ENCODE peak calls at places on chromosomes 6 and 20, in seven cellular contexts. One of them, this sample, is unnamed. For H3K27me3 and H3K9me3, the result is how much of the 10 kb centered on the place peaks cover.

GRCh38 chr20:44324343-44324742 is 12.5 kb upstream of the R3HDML start:
- DNase-seq in endodermal cell: peak
- DNase-seq in Panc1: no peak
- DNase-seq in mammary epithelial cell: peak
- DNase-seq in breast epithelium: no peak
- DNase-seq in ovary: no peak
- DNase-seq in HCT116: no peak
- DNase-seq in this sample: no peak

GRCh38 chr6:49649982-49650381 is 13.3 kb upstream of the RHAG start:
- DNase-seq in endodermal cell: no peak
- DNase-seq in mammary epithelial cell: no peak
- DNase-seq in HCT116: no peak
- DNase-seq in breast epithelium: no peak
- DNase-seq in ovary: no peak
- DNase-seq in Panc1: no peak
- DNase-seq in this sample: no peak

GRCh38 chr6:27031302-27031701 is 216.2 kb upstream of the PRSS16 start:
- DNase-seq in HCT116: no peak
- DNase-seq in mammary epithelial cell: peak
- DNase-seq in breast epithelium: no peak
- DNase-seq in ovary: no peak
- DNase-seq in endodermal cell: no peak
- DNase-seq in Panc1: no peak
- DNase-seq in this sample: no peak

GRCh38 chr6:125950293-125950692 is 6.3 kb upstream of the HINT3 start:
- DNase-seq in HCT116: no peak
- DNase-seq in breast epithelium: no peak
- DNase-seq in mammary epithelial cell: peak
- DNase-seq in endodermal cell: peak
- DNase-seq in Panc1: no peak
- DNase-seq in ovary: no peak
- DNase-seq in this sample: no peak

GRCh38 chr6:11534561-11534960 is 3.0 kb upstream of the TMEM170B start:
- DNase-seq in ovary: no peak
- DNase-seq in HCT116: no peak
- DNase-seq in breast epithelium: no peak
- DNase-seq in Panc1: no peak
- DNase-seq in endodermal cell: no peak
- DNase-seq in mammary epithelial cell: no peak
- DNase-seq in this sample: no peak

GRCh38 chr6:35687658-35688604 is 784 bp downstream of the FKBP5 start:
- DNase-seq in breast epithelium: peak
- DNase-seq in Panc1: no peak
- DNase-seq in ovary: peak
- DNase-seq in HCT116: peak
- DNase-seq in mammary epithelial cell: peak
- DNase-seq in endodermal cell: peak
- DNase-seq in this sample: peak

GRCh38 chr20:12660918-12661317 is 347.9 kb upstream of the SPTLC3 start:
- DNase-seq in Panc1: no peak
- DNase-seq in mammary epithelial cell: peak
- DNase-seq in HCT116: no peak
- DNase-seq in breast epithelium: no peak
- DNase-seq in endodermal cell: peak
- DNase-seq in ovary: no peak
- DNase-seq in this sample: no peak

GRCh38 chr6:42831237-42831636 is 48.2 kb upstream of the RPL7L1 start:
- DNase-seq in mammary epithelial cell: no peak
- DNase-seq in HCT116: no peak
- DNase-seq in Panc1: no peak
- DNase-seq in ovary: no peak
- DNase-seq in breast epithelium: no peak
- DNase-seq in endodermal cell: no peak
- DNase-seq in this sample: no peak

GRCh38 chr6:12010635-12011275 is 1.4 kb upstream of the HIVEP1 start:
- DNase-seq in breast epithelium: peak
- DNase-seq in endodermal cell: peak
- DNase-seq in ovary: peak
- DNase-seq in mammary epithelial cell: no peak
- DNase-seq in HCT116: no peak
- DNase-seq in Panc1: peak
- DNase-seq in this sample: peak

GRCh38 chr6:151389640-151390275 is 1.6 kb downstream of the ZBTB2 start:
- DNase-seq in mammary epithelial cell: peak
- DNase-seq in breast epithelium: peak
- DNase-seq in endodermal cell: no peak
- DNase-seq in HCT116: no peak
- DNase-seq in Panc1: no peak
- DNase-seq in ovary: peak
- DNase-seq in this sample: no peak

GRCh38 chr6:36033935-36034334 is 6.3 kb downstream of the MAPK14 start:
- DNase-seq in HCT116: no peak
- DNase-seq in ovary: no peak
- DNase-seq in mammary epithelial cell: peak
- DNase-seq in endodermal cell: no peak
- DNase-seq in breast epithelium: no peak
- DNase-seq in Panc1: no peak
- DNase-seq in this sample: no peak

GRCh38 chr6:36857325-36857724 is 17.3 kb downstream of the PPIL1 start:
- DNase-seq in HCT116: no peak
- DNase-seq in breast epithelium: no peak
- DNase-seq in mammary epithelial cell: no peak
- DNase-seq in ovary: no peak
- DNase-seq in Panc1: no peak
- DNase-seq in endodermal cell: peak
- DNase-seq in this sample: no peak

GRCh38 chr6:84330325-84330724 is 102.9 kb upstream of the CEP162 start:
- DNase-seq in ovary: no peak
- DNase-seq in endodermal cell: no peak
- DNase-seq in mammary epithelial cell: no peak
- DNase-seq in breast epithelium: no peak
- DNase-seq in Panc1: no peak
- DNase-seq in HCT116: no peak
- DNase-seq in this sample: no peak

GRCh38 chr6:73343164-73343563 is 10.9 kb downstream of the DPPA5 start:
- DNase-seq in HCT116: no peak
- DNase-seq in ovary: no peak
- DNase-seq in breast epithelium: no peak
- DNase-seq in endodermal cell: no peak
- DNase-seq in mammary epithelial cell: no peak
- DNase-seq in Panc1: no peak
- DNase-seq in this sample: no peak

GRCh38 chr6:73339340-73339739 is 14.7 kb downstream of the DPPA5 start:
- DNase-seq in breast epithelium: no peak
- DNase-seq in HCT116: no peak
- DNase-seq in mammary epithelial cell: peak
- DNase-seq in ovary: no peak
- DNase-seq in Panc1: no peak
- DNase-seq in endodermal cell: peak
- DNase-seq in this sample: no peak

GRCh38 chr6:73340048-73340447 is 14.0 kb downstream of the DPPA5 start:
- DNase-seq in HCT116: no peak
- DNase-seq in endodermal cell: no peak
- DNase-seq in Panc1: no peak
- DNase-seq in mammary epithelial cell: peak
- DNase-seq in breast epithelium: no peak
- DNase-seq in ovary: no peak
- DNase-seq in this sample: no peak

GRCh38 chr6:73342174-73342573 is 11.9 kb downstream of the DPPA5 start:
- DNase-seq in endodermal cell: no peak
- DNase-seq in breast epithelium: no peak
- DNase-seq in ovary: no peak
- DNase-seq in Panc1: no peak
- DNase-seq in HCT116: no peak
- DNase-seq in mammary epithelial cell: no peak
- DNase-seq in this sample: no peak

GRCh38 chr6:73341335-73341734 is 12.7 kb downstream of the DPPA5 start:
- DNase-seq in Panc1: no peak
- DNase-seq in HCT116: no peak
- DNase-seq in ovary: no peak
- DNase-seq in mammary epithelial cell: no peak
- DNase-seq in endodermal cell: no peak
- DNase-seq in breast epithelium: no peak
- DNase-seq in this sample: no peak
- H3K27me3 ChIP-seq in Panc1: under half
- H3K27me3 ChIP-seq in HCT116: under half
- H3K27me3 ChIP-seq in ovary: under half
- H3K27me3 ChIP-seq in mammary epithelial cell: under half
- H3K27me3 ChIP-seq in endodermal cell: under half
- H3K27me3 ChIP-seq in breast epithelium: under half
- H3K27me3 ChIP-seq in this sample: under half

GRCh38 chr20:38091447-38092216 is 58.1 kb downstream of the RPRD1B start:
- DNase-seq in Panc1: no peak
- DNase-seq in endodermal cell: no peak
- DNase-seq in mammary epithelial cell: no peak
- DNase-seq in breast epithelium: no peak
- DNase-seq in HCT116: no peak
- DNase-seq in ovary: no peak
- DNase-seq in this sample: no peak
- H3K4me3 ChIP-seq in Panc1: no peak
- H3K4me3 ChIP-seq in endodermal cell: no peak
- H3K4me3 ChIP-seq in mammary epithelial cell: no peak
- H3K4me3 ChIP-seq in breast epithelium: no peak
- H3K4me3 ChIP-seq in HCT116: no peak
- H3K4me3 ChIP-seq in ovary: no peak
- H3K4me3 ChIP-seq in this sample: no peak

DNA sequence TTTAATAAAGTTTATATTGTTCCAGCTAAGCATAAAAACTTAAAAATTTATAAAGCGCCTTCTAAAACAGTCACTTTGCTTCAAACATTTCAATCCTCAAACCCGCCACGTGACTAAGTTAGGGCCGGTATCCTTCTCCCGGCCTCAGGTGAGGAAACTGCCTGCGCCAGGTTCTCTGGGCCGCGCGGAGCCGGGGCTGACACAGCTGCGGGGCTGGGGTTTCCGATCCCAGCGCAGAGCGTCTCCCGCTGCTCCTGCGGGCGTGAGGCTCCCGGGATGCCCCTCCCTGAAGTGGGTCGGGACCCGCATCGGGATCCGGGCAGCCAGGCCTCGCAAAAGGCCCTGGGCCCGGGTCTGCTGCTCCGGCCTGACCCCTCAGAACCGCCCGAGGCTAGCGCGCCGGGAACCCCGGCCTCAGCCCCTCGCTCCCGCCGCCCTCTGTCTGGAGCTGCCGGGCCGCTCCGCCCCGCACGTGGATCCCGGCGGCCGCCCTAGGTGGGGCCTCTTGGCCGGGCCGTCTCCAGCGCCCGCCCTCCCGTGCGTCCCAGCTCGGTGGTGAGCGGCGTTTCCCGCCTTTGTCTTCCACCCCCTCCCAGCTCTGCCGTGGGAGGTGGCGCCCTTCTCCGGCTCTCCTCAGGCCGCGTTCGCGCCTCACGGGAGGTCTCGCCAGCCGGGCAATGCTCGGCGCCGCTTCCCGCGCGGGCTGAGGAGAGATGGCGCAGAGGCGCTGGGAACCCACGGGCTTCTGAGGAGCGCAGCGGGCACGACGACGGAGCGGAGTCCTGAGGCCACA is 267.9 kb downstream of the DLL1 start:
- DNase-seq in mammary epithelial cell: no peak
- DNase-seq in Panc1: no peak
- DNase-seq in ovary: peak
- DNase-seq in endodermal cell: peak
- DNase-seq in breast epithelium: no peak
- DNase-seq in HCT116: no peak
- DNase-seq in this sample: no peak
- H3K9me3 ChIP-seq in mammary epithelial cell: under half
- H3K9me3 ChIP-seq in Panc1: under half
- H3K9me3 ChIP-seq in ovary: under half
- H3K9me3 ChIP-seq in endodermal cell: under half
- H3K9me3 ChIP-seq in breast epithelium: under half
- H3K9me3 ChIP-seq in HCT116: under half
- H3K9me3 ChIP-seq in this sample: under half

GRCh38 chr20:62439218-62439617 is 11.9 kb upstream of the RBBP8NL start:
- DNase-seq in HCT116: no peak
- DNase-seq in Panc1: no peak
- DNase-seq in breast epithelium: no peak
- DNase-seq in mammary epithelial cell: no peak
- DNase-seq in ovary: no peak
- DNase-seq in endodermal cell: no peak
- DNase-seq in this sample: no peak
- H3K27me3 ChIP-seq in HCT116: under half
- H3K27me3 ChIP-seq in Panc1: under half
- H3K27me3 ChIP-seq in breast epithelium: under half
- H3K27me3 ChIP-seq in mammary epithelial cell: under half
- H3K27me3 ChIP-seq in ovary: under half
- H3K27me3 ChIP-seq in endodermal cell: under half
- H3K27me3 ChIP-seq in this sample: under half

This sample was measured in ascending aorta.